ENCODE peak calls at places on chromosomes 13 and 19, in nine cellular contexts. T is AG04450; W is activated naive CD4-positive, alpha-beta T cell treated with anti-CD3 and anti-CD28 coated beads, Interleukin-2, amount 50 U/mL, for 72 hours; Y is stimulated activated CD8-positive, alpha-beta memory T cell treated with anti-CD3 and anti-CD28 coated beads, Interleukin-4, amount 100 ng/mL, for 24 hours; E is Calu3; I is activated CD4-positive, alpha-beta T cell treated with anti-CD3 and anti-CD28 coated beads, Interleukin-2, amount 10 ng/mL, durations not matched to agents 7 days and 5 days; F is A549; U is T-helper 1 cell; N is fibroblast of mammary gland. G is an unnamed sample.

GRCh38 chr19:49417090-49417489 is 6.2 kb downstream of the PTH2 start:
- DNase-seq in T (no peak), W (no peak), Y (no peak), E (no peak), I (no peak), F (no peak), U (no peak), N (no peak), G (no peak)

GRCh38 chr13:94710881-94711560 is 1.3 kb downstream of the SOX21 start:
- DNase-seq in T (no peak), W (no peak), Y (no peak), E (peak), I (no peak), F (peak), U (no peak), N (no peak), G (no peak)

GRCh38 chr13:42967660-42968059 is 24.4 kb downstream of the EPSTI1 start:
- DNase-seq in T (no peak), W (no peak), Y (no peak), E (peak), I (no peak), F (no peak), U (no peak), N (no peak), G (no peak)

GRCh38 chr13:43227721-43228120 is 204.3 kb downstream of the DNAJC15 start:
- DNase-seq in T (no peak), W (no peak), Y (no peak), E (no peak), I (no peak), F (no peak), U (no peak), N (peak), G (no peak)

GRCh38 chr13:31538067-31539042 is 201.0 kb upstream of the RXFP2 start:
- DNase-seq in T (no peak), W (no peak), Y (no peak), E (peak), I (no peak), F (no peak), U (no peak), N (peak), G (peak)

GRCh38 chr13:23707674-23708073 is 137.5 kb downstream of the TNFRSF19 start:
- DNase-seq in T (no peak), W (no peak), Y (no peak), E (peak), I (no peak), F (no peak), U (no peak), N (peak), G (no peak)

GRCh38 chr13:21812192-21812626 is 141.3 kb downstream of the FGF9 start:
- DNase-seq in T (no peak), W (no peak), Y (no peak), E (no peak), I (no peak), F (no peak), U (no peak), N (no peak), G (no peak)

GRCh38 chr19:11420429-11420893 is 1.3 kb upstream of the RGL3 start:
- DNase-seq in T (no peak), W (no peak), Y (no peak), E (peak), I (no peak), F (no peak), U (no peak), N (peak), G (no peak)

GRCh38 chr13:87274209-87274819 is 396.9 kb upstream of the SLITRK5 start:
- DNase-seq in T (peak), W (peak), Y (peak), E (peak), I (peak), F (no peak), U (no peak), N (peak), G (peak)

GRCh38 chr19:12139885-12140544 is at the start of gene ZNF20:
- DNase-seq in T (peak), W (peak), Y (peak), E (peak), I (peak), F (no peak), U (peak), N (peak), G (peak)

GRCh38 chr19:15369594-15369891 is 10.0 kb downstream of the AKAP8 start:
- DNase-seq in T (no peak), W (no peak), Y (no peak), E (no peak), I (no peak), F (no peak), U (no peak), N (no peak), G (no peak)

GRCh38 chr13:20703785-20704458 is 423 bp downstream of the IL17D start:
- DNase-seq in T (peak), W (peak), Y (peak), E (peak), I (peak), F (peak), U (peak), N (peak), G (peak)